ENCODE peak calls at places on chromosomes 1 and 21, in four cellular contexts. R is K562, D is H1, O is HepG2. A is an unnamed sample.

GRCh38 chr1:83086346-83086745 is 912.6 kb downstream of the TTLL7 start:
- DNase-seq in R (no peak), D (no peak), O (no peak), A (no peak)

GRCh38 chr1:66422804-66423203 is 111.1 kb upstream of the SGIP1 start:
- DNase-seq in R (no peak), D (no peak), O (no peak), A (no peak)

GRCh38 chr1:154219511-154219910 is 1.2 kb upstream of the UBAP2L start:
- DNase-seq in R (no peak), D (no peak), O (peak), A (no peak)

GRCh38 chr1:30465096-30465495 is 258.3 kb downstream of the MATN1 start:
- DNase-seq in R (no peak), D (no peak), O (no peak), A (no peak)

GRCh38 chr1:112312315-112312714 is 83.7 kb upstream of the CTTNBP2NL start:
- DNase-seq in R (no peak), D (no peak), O (no peak), A (no peak)

GRCh38 chr1:21175324-21175669 is 1.4 kb downstream of the EIF4G3 start:
- DNase-seq in R (no peak), D (no peak), O (no peak), A (no peak)

GRCh38 chr1:211908453-211908852 is 77.9 kb upstream of the LPGAT1 start:
- DNase-seq in R (no peak), D (no peak), O (no peak), A (no peak)

GRCh38 chr21:44521928-44522752 is 17.9 kb downstream of the KRTAP10-1 start:
- DNase-seq in R (no peak), D (no peak), O (no peak), A (peak)

GRCh38 chr1:11333631-11334030 is 60.6 kb downstream of the UBIAD1 start:
- DNase-seq in R (no peak), D (no peak), O (no peak), A (no peak)

GRCh38 chr1:33610864-33611455 is 138.5 kb downstream of the ZSCAN20 start:
- DNase-seq in R (no peak), D (no peak), O (no peak), A (no peak)

GRCh38 chr1:2543543-2544092 is 12.6 kb upstream of the TNFRSF14 start:
- DNase-seq in R (no peak), D (no peak), O (no peak), A (no peak)

GRCh38 chr1:103218369-103218768 is 110.0 kb upstream of the COL11A1 start:
- DNase-seq in R (no peak), D (no peak), O (no peak), A (no peak)

GRCh38 chr1:246528933-246529731 is 22.1 kb upstream of the SMYD3 start:
- DNase-seq in R (no peak), D (no peak), O (peak), A (no peak)

GRCh38 chr1:58524353-58524945 is 22.1 kb downstream of the OMA1 start:
- DNase-seq in R (no peak), D (no peak), O (no peak), A (no peak)

GRCh38 chr1:107981277-107981676 is 16.3 kb upstream of the VAV3 start:
- DNase-seq in R (no peak), D (no peak), O (no peak), A (no peak)

GRCh38 chr1:54800899-54801759 is at the start of gene TTC22:
- DNase-seq in R (peak), D (no peak), O (no peak), A (peak)

GRCh38 chr1:188432427-188432826 is 1603.7 kb downstream of the PLA2G4A start:
- DNase-seq in R (no peak), D (no peak), O (no peak), A (no peak)

GRCh38 chr1:188429385-188429784 is 1600.6 kb downstream of the PLA2G4A start:
- DNase-seq in R (no peak), D (no peak), O (no peak), A (no peak)

DNA sequence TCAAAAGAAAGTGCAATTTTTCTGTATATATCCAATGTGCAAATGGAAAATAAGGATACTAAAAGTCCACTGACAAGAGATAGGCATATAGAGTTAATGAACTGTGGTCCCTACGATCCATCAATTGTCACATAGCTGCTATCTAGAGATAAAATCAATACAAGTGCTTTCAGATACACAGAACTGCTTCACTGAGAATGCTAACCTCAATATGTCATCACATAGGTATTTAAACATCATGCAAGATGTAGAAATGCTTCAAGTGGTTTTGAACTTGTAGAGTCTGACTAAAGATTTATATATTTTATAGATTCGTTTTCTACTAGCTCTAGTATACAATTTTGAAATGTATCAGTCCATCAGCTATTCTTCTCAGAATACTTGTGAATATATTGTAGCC is 1604.7 kb downstream of the PLA2G4A start:
- DNase-seq in R (no peak), D (no peak), O (no peak), A (no peak)
- TF ChIP-seq JUN in R (no peak), D (no peak), O (no peak), A (no peak)

GRCh38 chr1:8547791-8548190 is 229.9 kb downstream of the SLC45A1 start:
- DNase-seq in R (no peak), D (no peak), O (no peak), A (no peak)
- TF ChIP-seq MAX in R (no peak), D (no peak), O (no peak), A (no peak)

DNA sequence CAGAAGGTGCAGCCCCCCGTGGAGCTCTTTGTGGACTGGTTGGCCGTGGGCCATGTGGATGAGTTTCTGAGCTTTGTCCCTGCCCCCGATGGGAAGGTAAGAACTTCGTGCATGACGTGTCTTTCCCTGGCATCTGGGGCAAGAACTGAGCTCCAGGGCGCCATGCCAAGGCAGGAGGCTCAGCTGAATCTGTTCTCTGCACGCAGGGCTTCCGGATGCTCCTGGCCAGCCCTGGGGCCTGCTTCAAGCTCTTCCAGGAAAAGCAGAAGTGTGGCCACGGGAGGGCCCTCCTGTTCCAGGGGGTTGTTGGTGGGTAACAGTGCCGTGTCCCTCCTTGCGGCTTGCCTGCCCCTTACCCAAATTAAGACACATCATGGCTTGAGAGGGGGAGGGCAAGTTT is 27.7 kb downstream of the PADI3 start:
- DNase-seq in R (no peak), D (no peak), O (no peak), A (no peak)
- TF ChIP-seq SP1 in R (no peak), D (no peak), O (no peak), A (no peak)

GRCh38 chr1:243731974-243732373 is 118.1 kb downstream of the AKT3 start:
- DNase-seq in R (no peak), D (no peak), O (no peak), A (no peak)

GRCh38 chr1:243733670-243734310 is 116.3 kb downstream of the AKT3 start:
- DNase-seq in R (no peak), D (no peak), O (no peak), A (no peak)

GRCh38 chr1:243731301-243731891 is 118.6 kb downstream of the AKT3 start:
- DNase-seq in R (no peak), D (no peak), O (no peak), A (no peak)

GRCh38 chr1:243734311-243734700 is 115.7 kb downstream of the AKT3 start:
- DNase-seq in R (no peak), D (no peak), O (no peak), A (no peak)

DNA sequence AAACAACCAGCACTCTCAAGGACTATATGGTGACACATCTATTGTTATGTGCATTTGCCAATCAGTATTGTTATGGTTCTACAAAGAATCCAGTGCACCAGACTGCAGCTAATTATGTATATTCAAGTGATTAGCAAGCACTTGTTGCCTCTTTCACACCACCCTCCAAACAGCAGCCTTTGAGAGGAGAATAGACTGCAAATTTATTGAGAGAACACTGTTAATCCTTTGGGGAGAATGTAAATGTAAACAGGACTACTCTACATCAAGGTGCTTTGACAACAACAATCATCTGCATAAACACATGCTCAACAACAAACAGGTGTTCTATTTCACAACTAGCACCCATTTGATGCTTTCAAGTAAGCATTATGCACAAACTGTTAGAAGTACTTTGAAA is 117.4 kb downstream of the AKT3 start:
- DNase-seq in R (no peak), D (no peak), O (no peak), A (no peak)
- TF ChIP-seq JUN in R (no peak), D (no peak), O (no peak), A (no peak)

GRCh38 chr1:164423136-164423535 is 135.8 kb upstream of the PBX1 start:
- DNase-seq in R (no peak), D (no peak), O (no peak), A (no peak)

DNA sequence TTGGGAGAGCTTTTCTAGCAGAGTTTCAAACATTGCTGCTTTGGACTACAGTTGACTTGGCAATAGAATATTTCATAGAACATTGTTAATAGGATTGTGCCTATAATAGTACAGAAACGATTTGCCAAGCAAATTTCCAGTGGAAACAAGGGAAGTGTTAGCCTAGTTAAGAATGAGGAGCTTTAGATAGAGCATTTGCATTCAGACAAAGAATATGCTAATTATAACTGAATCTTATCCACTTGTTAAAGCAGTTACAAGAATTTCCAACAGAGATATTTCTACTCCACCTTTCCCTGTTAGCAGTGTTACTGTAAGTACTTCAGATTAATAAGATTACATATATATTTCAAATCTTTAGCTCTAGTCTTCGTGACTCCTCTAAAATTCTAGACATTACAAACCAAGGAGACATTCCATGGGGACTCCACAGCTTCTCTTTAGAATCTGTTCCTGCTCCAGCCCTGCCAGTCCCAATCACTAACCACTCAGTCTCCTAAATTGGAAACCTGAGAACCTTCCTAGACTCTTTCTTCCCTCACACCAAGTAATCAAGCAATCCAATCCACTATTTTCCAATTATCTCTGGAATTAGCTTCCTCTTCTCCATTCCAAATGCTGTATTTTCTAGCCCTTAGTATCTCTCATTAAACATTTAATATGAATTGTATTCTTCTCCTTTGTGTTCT is 141.8 kb upstream of the PBX1 start:
- DNase-seq in R (no peak), D (no peak), O (no peak), A (no peak)
- TF ChIP-seq MAX in R (no peak), D (no peak), O (no peak), A (no peak)

GRCh38 chr1:8016244-8017241 is 9.6 kb downstream of the ERRFI1 start:
- DNase-seq in R (no peak), D (no peak), O (no peak), A (no peak)

GRCh38 chr1:8015036-8015808 is 10.9 kb downstream of the ERRFI1 start:
- DNase-seq in R (peak), D (no peak), O (peak), A (no peak)

GRCh38 chr1:8017495-8018310 is 8.4 kb downstream of the ERRFI1 start:
- DNase-seq in R (no peak), D (no peak), O (peak), A (no peak)

GRCh38 chr1:8014381-8014988 is 11.6 kb downstream of the ERRFI1 start:
- DNase-seq in R (peak), D (no peak), O (no peak), A (no peak)

GRCh38 chr1:8015809-8016165 is 10.3 kb downstream of the ERRFI1 start:
- DNase-seq in R (no peak), D (no peak), O (no peak), A (no peak)
- TF ChIP-seq SP1 in R (no peak), D (no peak), O (no peak), A (no peak)

GRCh38 chr21:41678016-41678935 is 88.6 kb downstream of the RIPK4 start:
- DNase-seq in R (no peak), D (no peak), O (peak), A (no peak)
- TF ChIP-seq JUN in R (no peak), D (no peak), O (no peak), A (no peak)

GRCh38 chr1:92940541-92940940 is 20.7 kb downstream of the DIPK1A start:
- DNase-seq in R (no peak), D (no peak), O (no peak), A (no peak)
- TF ChIP-seq MAX in R (no peak), D (no peak), O (no peak), A (no peak)

DNA sequence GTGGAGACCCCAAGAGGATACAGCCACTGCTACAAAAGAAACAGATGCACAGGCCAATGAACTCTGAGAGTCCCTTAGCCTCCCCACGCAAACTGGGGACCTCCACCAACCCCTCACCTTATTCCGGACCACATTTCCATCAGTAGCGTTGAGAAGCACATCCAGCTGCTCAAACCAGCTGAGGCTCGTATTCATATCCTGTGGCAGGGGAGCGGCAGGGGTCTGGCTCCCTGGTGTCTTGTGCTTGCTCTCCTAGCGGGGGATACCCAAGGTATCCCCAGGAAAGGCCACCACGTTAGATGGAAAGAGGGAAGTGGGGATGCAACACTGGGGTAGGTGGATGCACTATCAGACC is 481 bp downstream of the CCDC163 start:
- DNase-seq in R (no peak), D (no peak), O (no peak), A (no peak)
- TF ChIP-seq SP1 in R (no peak), D (no peak), O (no peak), A (no peak)

DNA sequence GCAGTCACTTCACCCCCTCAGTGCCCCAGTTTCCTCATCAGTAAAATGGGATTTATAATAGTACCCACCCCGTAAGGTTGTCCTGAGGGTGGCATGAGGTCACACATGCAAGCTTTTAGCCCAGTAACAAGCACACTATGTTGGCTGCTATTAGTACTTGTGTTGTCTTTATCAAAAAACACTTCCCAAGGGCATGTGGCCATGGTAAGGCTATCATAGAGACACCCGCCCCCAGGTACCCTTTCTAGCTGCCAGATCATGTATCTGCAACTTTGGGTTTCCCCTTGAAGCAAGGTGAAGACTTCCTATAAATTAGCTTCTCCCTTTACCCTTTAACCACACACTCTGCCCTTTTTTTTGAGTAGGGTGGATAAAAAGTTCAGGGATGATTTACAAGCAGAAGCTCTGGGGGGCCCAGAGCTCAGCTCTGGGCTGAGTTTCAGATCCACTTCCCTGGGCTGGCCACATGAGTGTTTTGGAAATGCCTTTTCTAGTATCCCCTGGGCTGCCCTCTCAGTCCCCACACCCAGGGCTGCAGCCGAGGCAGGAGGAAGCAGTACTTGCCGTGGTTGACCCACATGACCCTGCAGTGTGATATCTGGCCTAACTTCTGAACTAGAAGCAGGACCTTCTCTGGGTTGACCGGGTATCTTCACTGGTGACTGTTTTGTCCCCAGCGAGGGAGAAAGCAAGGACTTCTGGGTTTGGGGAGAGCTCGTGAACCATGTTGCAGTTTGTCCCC is 2.0 kb downstream of the ZDHHC18 start:
- DNase-seq in R (no peak), D (no peak), O (no peak), A (no peak)
- TF ChIP-seq JUN in R (no peak), D (no peak), O (no peak), A (no peak)

A was measured in WTC11.